ENCODE peak calls at places on chromosomes 4 and X, in nine cellular contexts. R is stimulated activated CD8-positive, alpha-beta memory T cell treated with anti-CD3 and anti-CD28 coated beads, Interleukin-4, amount 100 ng/mL, for 48 hours; X is DMS79 treated with DMSO at 0.1 percent for 48 hours; S is activated T-cell treated with anti-CD3 and anti-CD28 coated beads for 4 hours; J is stimulated activated CD4-positive, alpha-beta T cell treated with anti-CD3 and anti-CD28 coated beads, Interleukin-15, amount 100 ng/mL, for 1 hour; G is effector memory CD8-positive, alpha-beta T cell; T is activated CD4-positive, CD25-positive, alpha-beta regulatory T cell; D is progenitor cell of endocrine pancreas; Y is lower leg skin. F is an unnamed sample.

GRCh38 chrX:118755633-118756032 is 28.2 kb downstream of the IL13RA1 start:
- DNase-seq in Y (no peak), G (no peak), S (no peak), D (no peak), J (no peak), X (no peak), R (no peak), T (no peak), F (no peak)

GRCh38 chr4:99438578-99438875 is 3.4 kb upstream of the ADH7 start:
- DNase-seq in R (no peak), T (no peak), X (no peak), D (no peak), J (no peak), G (no peak), Y (no peak), S (no peak), F (no peak)

GRCh38 chr4:114115526-114115925 is 136.1 kb upstream of the ARSJ start:
- DNase-seq in G (no peak), R (no peak), S (no peak), Y (no peak), D (no peak), X (no peak), T (no peak), J (no peak), F (no peak)

GRCh38 chr4:108398836-108399235 is 221.5 kb upstream of the RPL34 start:
- DNase-seq in J (no peak), G (no peak), T (no peak), X (no peak), D (no peak), S (no peak), R (no peak), Y (no peak), F (no peak)

GRCh38 chr4:53858744-53859143 is 205.7 kb downstream of the CHIC2 start:
- DNase-seq in Y (no peak), R (no peak), S (no peak), G (no peak), T (no peak), X (no peak), D (no peak), J (no peak), F (no peak)

GRCh38 chr4:24607338-24607737 is 23.0 kb upstream of the DHX15 start:
- DNase-seq in S (no peak), Y (no peak), T (no peak), G (no peak), X (no peak), R (no peak), D (no peak), J (no peak), F (no peak)

GRCh38 chr4:68410643-68411042 is 36.6 kb upstream of the TMPRSS11E start:
- DNase-seq in G (no peak), R (no peak), S (no peak), Y (no peak), X (no peak), J (no peak), T (no peak), D (no peak), F (no peak)

GRCh38 chr4:186104114-186104894 is at the start of gene FAM149A:
- DNase-seq in D (peak), S (peak), G (peak), T (peak), Y (no peak), R (peak), X (peak), J (peak), F (peak)

GRCh38 chr4:48943387-48943786 is 36.8 kb upstream of the OCIAD2 start:
- DNase-seq in S (no peak), X (no peak), G (no peak), J (no peak), D (no peak), Y (no peak), T (no peak), R (no peak), F (no peak)

GRCh38 chrX:10904220-10904619 is 206.9 kb upstream of the HCCS start:
- DNase-seq in S (no peak), Y (no peak), D (no peak), T (no peak), G (no peak), R (no peak), J (no peak), X (no peak), F (no peak)

GRCh38 chr4:166460769-166461550 is 587.9 kb downstream of the TLL1 start:
- DNase-seq in X (no peak), D (no peak), T (no peak), J (no peak), S (no peak), Y (no peak), G (no peak), R (no peak), F (no peak)

GRCh38 chr4:48109413-48110263 is 24.4 kb downstream of the TXK start:
- DNase-seq in Y (no peak), T (no peak), X (no peak), D (no peak), G (peak), R (no peak), J (no peak), S (no peak), F (no peak)

GRCh38 chr4:19850909-19851308 is 400.8 kb upstream of the SLIT2 start:
- DNase-seq in Y (no peak), S (no peak), X (no peak), T (no peak), G (no peak), D (no peak), J (no peak), R (no peak), F (no peak)

GRCh38 chr4:11805837-11806236 is 377.1 kb upstream of the HS3ST1 start:
- DNase-seq in R (no peak), T (no peak), X (no peak), S (no peak), Y (no peak), D (no peak), J (no peak), G (no peak), F (no peak)

GRCh38 chrX:2609431-2610238 is 81.5 kb upstream of the CD99 start:
- DNase-seq in J (no peak), Y (peak), G (no peak), R (no peak), T (no peak), X (no peak), D (no peak), S (no peak), F (no peak)

GRCh38 chrX:15468036-15468435 is 25.1 kb downstream of the PIR start:
- DNase-seq in T (no peak), Y (no peak), R (no peak), X (no peak), D (no peak), J (no peak), G (no peak), S (no peak), F (no peak)

GRCh38 chrX:126820700-126821420 is 1.3 kb downstream of the PRR32 start:
- DNase-seq in G (no peak), J (no peak), R (no peak), T (no peak), D (no peak), Y (no peak), X (no peak), S (no peak), F (no peak)

GRCh38 chrX:139200793-139201192 is 329.7 kb upstream of the F9 start:
- DNase-seq in D (no peak), S (no peak), T (no peak), J (no peak), X (no peak), Y (no peak), R (no peak), G (no peak), F (no peak)

GRCh38 chr4:137700072-137700471 is 167.8 kb upstream of the PCDH18 start:
- DNase-seq in Y (no peak), J (no peak), T (no peak), D (no peak), S (no peak), G (no peak), X (no peak), R (no peak), F (no peak)

GRCh38 chr4:24794916-24795665 is at the start of gene SOD3:
- DNase-seq in D (peak), X (no peak), J (no peak), G (no peak), S (no peak), Y (peak), R (no peak), T (no peak), F (no peak)

GRCh38 chrX:118212817-118213183 is 96.2 kb upstream of the KLHL13 start:
- DNase-seq in X (no peak), R (no peak), G (no peak), J (no peak), Y (no peak), D (no peak), S (no peak), T (no peak), F (no peak)

F was measured in activated gamma-delta T cell treated with Interleukin-2 at 50 U/mL for 16 hours.